ENCODE peak calls at places on chromosomes 3 and 15, in six cellular contexts. V is GM23338; D is left cardiac atrium; O is activated CD8-positive, alpha-beta T cell treated with anti-CD3 and anti-CD28 coated beads, Interleukin-2, amount 10 ng/mL, durations not matched to agents 7 days and 5 days; X is upper lobe of right lung; P is body of pancreas. T is an unnamed sample.

GRCh38 chr3:11155341-11156025 is 1.2 kb downstream of the HRH1 start:
- ATAC-seq in O (no peak), V (peak), P (no peak), D (peak), X (peak), T (peak)

GRCh38 chr3:19365471-19365870 is 217.2 kb downstream of the KCNH8 start:
- ATAC-seq in V (no peak), P (no peak), X (no peak), D (no peak), O (no peak), T (no peak)

GRCh38 chr3:23246651-23247050 is 43.5 kb downstream of the UBE2E2 start:
- ATAC-seq in X (no peak), P (no peak), D (no peak), O (no peak), V (no peak), T (no peak)

GRCh38 chr15:72105111-72105510 is 12.8 kb downstream of the MYO9A start:
- ATAC-seq in X (no peak), P (no peak), V (no peak), D (no peak), O (no peak), T (no peak)

GRCh38 chr3:17775073-17775472 is 32.6 kb upstream of the TBC1D5 start:
- ATAC-seq in D (no peak), V (no peak), X (no peak), P (no peak), O (peak), T (no peak)

GRCh38 chr15:56772868-56773639 is 39.7 kb upstream of the ZNF280D start:
- ATAC-seq in P (peak), V (peak), O (no peak), D (no peak), X (peak), T (peak)

GRCh38 chr15:86894269-86894668 is 814.6 kb downstream of the AGBL1 start:
- ATAC-seq in D (no peak), X (no peak), V (no peak), P (no peak), O (no peak), T (no peak)

GRCh38 chr3:137110392-137110996 is 152.7 kb downstream of the IL20RB start:
- ATAC-seq in V (peak), P (peak), D (no peak), O (no peak), X (peak), T (no peak)

GRCh38 chr3:49967307-49967706 is 27.4 kb downstream of the RBM6 start:
- ATAC-seq in O (no peak), D (no peak), P (no peak), X (no peak), V (no peak), T (no peak)

GRCh38 chr3:50994537-50994936 is 319.8 kb downstream of the DOCK3 start:
- ATAC-seq in X (no peak), O (no peak), D (no peak), P (no peak), V (no peak), T (no peak)

T was measured in gastroesophageal sphincter.